ENCODE peak calls at places on chromosome 9, in ten cellular contexts. One of them, this sample, is unnamed.

GRCh38 chr9:120832766-120833165 is 10.0 kb downstream of the PSMD5 start:
- DNase-seq in activated CD8-positive, alpha-beta memory T cell treated with anti-CD3 and anti-CD28 coated beads for 48 hours: no peak
- DNase-seq in NCI-H774: no peak
- DNase-seq in CD4-positive, alpha-beta T cell: no peak
- DNase-seq in stimulated activated CD4-positive, alpha-beta T cell treated with anti-CD3 and anti-CD28 coated beads, TNF-alpha, amount 100 ng/mL, for 24 hours: no peak
- DNase-seq in NCI-H2171 treated with DMSO at 0.1 percent for 48 hours: no peak
- DNase-seq in amniotic stem cell: no peak
- DNase-seq in H7: no peak
- DNase-seq in hepatic stellate cell: no peak
- DNase-seq in stimulated activated CD8-positive, alpha-beta memory T cell treated with anti-CD3 and anti-CD28 coated beads, Interleukin-4, amount 100 ng/mL, for 1 hour: no peak
- DNase-seq in this sample: no peak

GRCh38 chr9:115492869-115493268 is 374.9 kb upstream of the TNC start:
- DNase-seq in activated CD8-positive, alpha-beta memory T cell treated with anti-CD3 and anti-CD28 coated beads for 48 hours: no peak
- DNase-seq in NCI-H774: no peak
- DNase-seq in CD4-positive, alpha-beta T cell: no peak
- DNase-seq in stimulated activated CD4-positive, alpha-beta T cell treated with anti-CD3 and anti-CD28 coated beads, TNF-alpha, amount 100 ng/mL, for 24 hours: no peak
- DNase-seq in NCI-H2171 treated with DMSO at 0.1 percent for 48 hours: no peak
- DNase-seq in amniotic stem cell: no peak
- DNase-seq in H7: no peak
- DNase-seq in hepatic stellate cell: no peak
- DNase-seq in stimulated activated CD8-positive, alpha-beta memory T cell treated with anti-CD3 and anti-CD28 coated beads, Interleukin-4, amount 100 ng/mL, for 1 hour: no peak
- DNase-seq in this sample: no peak

GRCh38 chr9:36572515-36573418 is at the start of gene MELK:
- DNase-seq in activated CD8-positive, alpha-beta memory T cell treated with anti-CD3 and anti-CD28 coated beads for 48 hours: peak
- DNase-seq in NCI-H774: peak
- DNase-seq in CD4-positive, alpha-beta T cell: peak
- DNase-seq in stimulated activated CD4-positive, alpha-beta T cell treated with anti-CD3 and anti-CD28 coated beads, TNF-alpha, amount 100 ng/mL, for 24 hours: peak
- DNase-seq in NCI-H2171 treated with DMSO at 0.1 percent for 48 hours: peak
- DNase-seq in amniotic stem cell: peak
- DNase-seq in H7: peak
- DNase-seq in hepatic stellate cell: peak
- DNase-seq in stimulated activated CD8-positive, alpha-beta memory T cell treated with anti-CD3 and anti-CD28 coated beads, Interleukin-4, amount 100 ng/mL, for 1 hour: peak
- DNase-seq in this sample: peak

GRCh38 chr9:88574993-88575392 is 40.0 kb downstream of the NXNL2 start:
- DNase-seq in activated CD8-positive, alpha-beta memory T cell treated with anti-CD3 and anti-CD28 coated beads for 48 hours: no peak
- DNase-seq in NCI-H774: no peak
- DNase-seq in CD4-positive, alpha-beta T cell: no peak
- DNase-seq in stimulated activated CD4-positive, alpha-beta T cell treated with anti-CD3 and anti-CD28 coated beads, TNF-alpha, amount 100 ng/mL, for 24 hours: no peak
- DNase-seq in NCI-H2171 treated with DMSO at 0.1 percent for 48 hours: no peak
- DNase-seq in amniotic stem cell: no peak
- DNase-seq in H7: no peak
- DNase-seq in hepatic stellate cell: no peak
- DNase-seq in stimulated activated CD8-positive, alpha-beta memory T cell treated with anti-CD3 and anti-CD28 coated beads, Interleukin-4, amount 100 ng/mL, for 1 hour: no peak
- DNase-seq in this sample: no peak

GRCh38 chr9:136409557-136410455 is 608 bp downstream of the ENTR1 start:
- DNase-seq in activated CD8-positive, alpha-beta memory T cell treated with anti-CD3 and anti-CD28 coated beads for 48 hours: no peak
- DNase-seq in NCI-H774: peak
- DNase-seq in CD4-positive, alpha-beta T cell: peak
- DNase-seq in stimulated activated CD4-positive, alpha-beta T cell treated with anti-CD3 and anti-CD28 coated beads, TNF-alpha, amount 100 ng/mL, for 24 hours: no peak
- DNase-seq in NCI-H2171 treated with DMSO at 0.1 percent for 48 hours: peak
- DNase-seq in amniotic stem cell: no peak
- DNase-seq in H7: peak
- DNase-seq in hepatic stellate cell: peak
- DNase-seq in stimulated activated CD8-positive, alpha-beta memory T cell treated with anti-CD3 and anti-CD28 coated beads, Interleukin-4, amount 100 ng/mL, for 1 hour: no peak
- DNase-seq in this sample: peak

GRCh38 chr9:114607671-114608524 is 3.2 kb upstream of the TMEM268 start:
- DNase-seq in activated CD8-positive, alpha-beta memory T cell treated with anti-CD3 and anti-CD28 coated beads for 48 hours: no peak
- DNase-seq in NCI-H774: no peak
- DNase-seq in CD4-positive, alpha-beta T cell: no peak
- DNase-seq in stimulated activated CD4-positive, alpha-beta T cell treated with anti-CD3 and anti-CD28 coated beads, TNF-alpha, amount 100 ng/mL, for 24 hours: no peak
- DNase-seq in NCI-H2171 treated with DMSO at 0.1 percent for 48 hours: no peak
- DNase-seq in amniotic stem cell: no peak
- DNase-seq in H7: no peak
- DNase-seq in hepatic stellate cell: no peak
- DNase-seq in stimulated activated CD8-positive, alpha-beta memory T cell treated with anti-CD3 and anti-CD28 coated beads, Interleukin-4, amount 100 ng/mL, for 1 hour: no peak
- DNase-seq in this sample: no peak

GRCh38 chr9:128629852-128630545 is 26.6 kb downstream of the DYNC2I2 start:
- DNase-seq in activated CD8-positive, alpha-beta memory T cell treated with anti-CD3 and anti-CD28 coated beads for 48 hours: no peak
- DNase-seq in NCI-H774: no peak
- DNase-seq in CD4-positive, alpha-beta T cell: no peak
- DNase-seq in stimulated activated CD4-positive, alpha-beta T cell treated with anti-CD3 and anti-CD28 coated beads, TNF-alpha, amount 100 ng/mL, for 24 hours: no peak
- DNase-seq in NCI-H2171 treated with DMSO at 0.1 percent for 48 hours: no peak
- DNase-seq in amniotic stem cell: no peak
- DNase-seq in H7: no peak
- DNase-seq in hepatic stellate cell: no peak
- DNase-seq in stimulated activated CD8-positive, alpha-beta memory T cell treated with anti-CD3 and anti-CD28 coated beads, Interleukin-4, amount 100 ng/mL, for 1 hour: no peak
- DNase-seq in this sample: no peak

GRCh38 chr9:109765821-109766220 is 14.2 kb upstream of the PALM2AKAP2 start:
- DNase-seq in activated CD8-positive, alpha-beta memory T cell treated with anti-CD3 and anti-CD28 coated beads for 48 hours: no peak
- DNase-seq in NCI-H774: no peak
- DNase-seq in CD4-positive, alpha-beta T cell: no peak
- DNase-seq in stimulated activated CD4-positive, alpha-beta T cell treated with anti-CD3 and anti-CD28 coated beads, TNF-alpha, amount 100 ng/mL, for 24 hours: no peak
- DNase-seq in NCI-H2171 treated with DMSO at 0.1 percent for 48 hours: no peak
- DNase-seq in amniotic stem cell: no peak
- DNase-seq in H7: no peak
- DNase-seq in hepatic stellate cell: no peak
- DNase-seq in stimulated activated CD8-positive, alpha-beta memory T cell treated with anti-CD3 and anti-CD28 coated beads, Interleukin-4, amount 100 ng/mL, for 1 hour: no peak
- DNase-seq in this sample: no peak

GRCh38 chr9:112558476-112558875 is 71.8 kb downstream of the KIAA1958 start:
- DNase-seq in activated CD8-positive, alpha-beta memory T cell treated with anti-CD3 and anti-CD28 coated beads for 48 hours: no peak
- DNase-seq in NCI-H774: no peak
- DNase-seq in CD4-positive, alpha-beta T cell: no peak
- DNase-seq in stimulated activated CD4-positive, alpha-beta T cell treated with anti-CD3 and anti-CD28 coated beads, TNF-alpha, amount 100 ng/mL, for 24 hours: no peak
- DNase-seq in NCI-H2171 treated with DMSO at 0.1 percent for 48 hours: no peak
- DNase-seq in amniotic stem cell: no peak
- DNase-seq in H7: no peak
- DNase-seq in hepatic stellate cell: peak
- DNase-seq in stimulated activated CD8-positive, alpha-beta memory T cell treated with anti-CD3 and anti-CD28 coated beads, Interleukin-4, amount 100 ng/mL, for 1 hour: no peak
- DNase-seq in this sample: no peak

GRCh38 chr9:124296800-124297552 is 39.2 kb downstream of the NEK6 start:
- DNase-seq in activated CD8-positive, alpha-beta memory T cell treated with anti-CD3 and anti-CD28 coated beads for 48 hours: no peak
- DNase-seq in NCI-H774: no peak
- DNase-seq in CD4-positive, alpha-beta T cell: no peak
- DNase-seq in stimulated activated CD4-positive, alpha-beta T cell treated with anti-CD3 and anti-CD28 coated beads, TNF-alpha, amount 100 ng/mL, for 24 hours: no peak
- DNase-seq in NCI-H2171 treated with DMSO at 0.1 percent for 48 hours: no peak
- DNase-seq in amniotic stem cell: no peak
- DNase-seq in H7: no peak
- DNase-seq in hepatic stellate cell: no peak
- DNase-seq in stimulated activated CD8-positive, alpha-beta memory T cell treated with anti-CD3 and anti-CD28 coated beads, Interleukin-4, amount 100 ng/mL, for 1 hour: no peak
- DNase-seq in this sample: no peak

GRCh38 chr9:13139641-13140171 is 139.8 kb downstream of the MPDZ start:
- DNase-seq in activated CD8-positive, alpha-beta memory T cell treated with anti-CD3 and anti-CD28 coated beads for 48 hours: no peak
- DNase-seq in NCI-H774: no peak
- DNase-seq in CD4-positive, alpha-beta T cell: no peak
- DNase-seq in stimulated activated CD4-positive, alpha-beta T cell treated with anti-CD3 and anti-CD28 coated beads, TNF-alpha, amount 100 ng/mL, for 24 hours: no peak
- DNase-seq in NCI-H2171 treated with DMSO at 0.1 percent for 48 hours: no peak
- DNase-seq in amniotic stem cell: peak
- DNase-seq in H7: no peak
- DNase-seq in hepatic stellate cell: peak
- DNase-seq in stimulated activated CD8-positive, alpha-beta memory T cell treated with anti-CD3 and anti-CD28 coated beads, Interleukin-4, amount 100 ng/mL, for 1 hour: no peak
- DNase-seq in this sample: no peak